ENCODE peak calls at places on chromosome 17, in ten cellular contexts. One of them, this sample, is unnamed.

GRCh38 chr17:75665981-75666380 is 973 bp downstream of the RECQL5 start:
- DNase-seq in thoracic aorta: no peak
- DNase-seq in stomach: no peak
- DNase-seq in spleen: peak
- DNase-seq in AG04450: no peak
- DNase-seq in endothelial cell: no peak
- DNase-seq in cardiac fibroblast: no peak
- DNase-seq in uterus: no peak
- DNase-seq in glutamatergic neuron: no peak
- DNase-seq in OCI-LY7: no peak
- DNase-seq in this sample: no peak

GRCh38 chr17:27458524-27458908 is 2.3 kb downstream of the KSR1 start:
- DNase-seq in thoracic aorta: no peak
- DNase-seq in stomach: no peak
- DNase-seq in spleen: no peak
- DNase-seq in AG04450: no peak
- DNase-seq in endothelial cell: no peak
- DNase-seq in cardiac fibroblast: no peak
- DNase-seq in uterus: no peak
- DNase-seq in glutamatergic neuron: no peak
- DNase-seq in OCI-LY7: no peak
- DNase-seq in this sample: no peak

GRCh38 chr17:82281502-82282238 is 8.2 kb upstream of the CSNK1D start:
- DNase-seq in thoracic aorta: no peak
- DNase-seq in stomach: peak
- DNase-seq in spleen: peak
- DNase-seq in AG04450: no peak
- DNase-seq in endothelial cell: no peak
- DNase-seq in cardiac fibroblast: peak
- DNase-seq in uterus: no peak
- DNase-seq in glutamatergic neuron: no peak
- DNase-seq in OCI-LY7: no peak
- DNase-seq in this sample: no peak

GRCh38 chr17:4177732-4178131 is 34.7 kb downstream of the CYB5D2 start:
- DNase-seq in thoracic aorta: no peak
- DNase-seq in stomach: no peak
- DNase-seq in spleen: no peak
- DNase-seq in AG04450: no peak
- DNase-seq in endothelial cell: no peak
- DNase-seq in cardiac fibroblast: no peak
- DNase-seq in uterus: no peak
- DNase-seq in glutamatergic neuron: no peak
- DNase-seq in OCI-LY7: no peak
- DNase-seq in this sample: no peak

GRCh38 chr17:64984776-64985521 is 65.7 kb upstream of the LRRC37A3 start:
- DNase-seq in thoracic aorta: no peak
- DNase-seq in stomach: no peak
- DNase-seq in spleen: no peak
- DNase-seq in AG04450: no peak
- DNase-seq in endothelial cell: no peak
- DNase-seq in cardiac fibroblast: peak
- DNase-seq in uterus: peak
- DNase-seq in glutamatergic neuron: no peak
- DNase-seq in OCI-LY7: peak
- DNase-seq in this sample: no peak

GRCh38 chr17:75069783-75070182 is 18.0 kb upstream of the SLC16A5 start:
- DNase-seq in thoracic aorta: no peak
- DNase-seq in stomach: peak
- DNase-seq in spleen: peak
- DNase-seq in AG04450: no peak
- DNase-seq in endothelial cell: no peak
- DNase-seq in cardiac fibroblast: peak
- DNase-seq in uterus: no peak
- DNase-seq in glutamatergic neuron: no peak
- DNase-seq in OCI-LY7: peak
- DNase-seq in this sample: no peak

GRCh38 chr17:65783845-65784334 is 222.4 kb upstream of the AXIN2 start:
- DNase-seq in thoracic aorta: no peak
- DNase-seq in stomach: no peak
- DNase-seq in spleen: no peak
- DNase-seq in AG04450: peak
- DNase-seq in endothelial cell: no peak
- DNase-seq in cardiac fibroblast: peak
- DNase-seq in uterus: peak
- DNase-seq in glutamatergic neuron: no peak
- DNase-seq in OCI-LY7: no peak
- DNase-seq in this sample: no peak

GRCh38 chr17:3976675-3977171 is 12.5 kb upstream of the ATP2A3 start:
- DNase-seq in thoracic aorta: peak
- DNase-seq in stomach: peak
- DNase-seq in spleen: peak
- DNase-seq in AG04450: no peak
- DNase-seq in endothelial cell: no peak
- DNase-seq in cardiac fibroblast: no peak
- DNase-seq in uterus: peak
- DNase-seq in glutamatergic neuron: no peak
- DNase-seq in OCI-LY7: no peak
- DNase-seq in this sample: no peak

GRCh38 chr17:79713391-79713790 is 17.4 kb upstream of the ENPP7 start:
- DNase-seq in thoracic aorta: no peak
- DNase-seq in stomach: no peak
- DNase-seq in spleen: no peak
- DNase-seq in AG04450: no peak
- DNase-seq in endothelial cell: no peak
- DNase-seq in cardiac fibroblast: no peak
- DNase-seq in uterus: no peak
- DNase-seq in glutamatergic neuron: no peak
- DNase-seq in OCI-LY7: no peak
- DNase-seq in this sample: no peak

GRCh38 chr17:79714746-79715145 is 16.0 kb upstream of the ENPP7 start:
- DNase-seq in thoracic aorta: no peak
- DNase-seq in stomach: no peak
- DNase-seq in spleen: peak
- DNase-seq in AG04450: no peak
- DNase-seq in endothelial cell: no peak
- DNase-seq in cardiac fibroblast: no peak
- DNase-seq in uterus: no peak
- DNase-seq in glutamatergic neuron: no peak
- DNase-seq in OCI-LY7: no peak
- DNase-seq in this sample: no peak

GRCh38 chr17:79714129-79714528 is 16.6 kb upstream of the ENPP7 start:
- DNase-seq in thoracic aorta: no peak
- DNase-seq in stomach: no peak
- DNase-seq in spleen: no peak
- DNase-seq in AG04450: no peak
- DNase-seq in endothelial cell: no peak
- DNase-seq in cardiac fibroblast: no peak
- DNase-seq in uterus: no peak
- DNase-seq in glutamatergic neuron: no peak
- DNase-seq in OCI-LY7: no peak
- DNase-seq in this sample: no peak

GRCh38 chr17:79715318-79716182 is 15.2 kb upstream of the ENPP7 start:
- DNase-seq in thoracic aorta: no peak
- DNase-seq in stomach: peak
- DNase-seq in spleen: peak
- DNase-seq in AG04450: no peak
- DNase-seq in endothelial cell: no peak
- DNase-seq in cardiac fibroblast: no peak
- DNase-seq in uterus: no peak
- DNase-seq in glutamatergic neuron: no peak
- DNase-seq in OCI-LY7: no peak
- DNase-seq in this sample: no peak

GRCh38 chr17:79716183-79716797 is 14.5 kb upstream of the ENPP7 start:
- DNase-seq in thoracic aorta: no peak
- DNase-seq in stomach: no peak
- DNase-seq in spleen: no peak
- DNase-seq in AG04450: no peak
- DNase-seq in endothelial cell: no peak
- DNase-seq in cardiac fibroblast: no peak
- DNase-seq in uterus: no peak
- DNase-seq in glutamatergic neuron: no peak
- DNase-seq in OCI-LY7: no peak
- DNase-seq in this sample: no peak
- TF ChIP-seq CTCF in thoracic aorta: no peak
- TF ChIP-seq CTCF in stomach: no peak
- TF ChIP-seq CTCF in spleen: no peak
- TF ChIP-seq CTCF in AG04450: no peak
- TF ChIP-seq CTCF in endothelial cell: no peak
- TF ChIP-seq CTCF in cardiac fibroblast: no peak
- TF ChIP-seq CTCF in uterus: no peak
- TF ChIP-seq CTCF in glutamatergic neuron: no peak
- TF ChIP-seq CTCF in OCI-LY7: no peak
- TF ChIP-seq CTCF in this sample: no peak

DNA sequence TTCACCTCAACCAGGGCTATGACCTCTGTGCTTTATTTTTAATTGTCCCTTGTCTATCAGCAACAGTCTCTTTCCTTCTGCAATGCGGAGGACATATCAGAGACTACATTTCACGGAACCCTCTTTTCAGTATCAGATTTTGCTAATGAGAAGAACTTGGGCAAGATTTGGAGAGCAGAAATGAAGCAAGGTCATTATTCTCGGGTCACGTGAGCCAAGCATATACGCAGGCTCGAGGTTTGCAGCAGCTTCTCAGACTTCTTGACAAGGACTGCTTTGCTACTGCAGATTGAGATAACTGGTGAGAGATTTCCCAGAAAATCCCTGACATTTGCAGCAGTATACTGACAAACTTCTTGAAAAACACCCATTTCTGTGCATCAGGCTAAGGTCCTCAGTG is 30.4 kb downstream of the ABCA10 start:
- DNase-seq in thoracic aorta: no peak
- DNase-seq in stomach: no peak
- DNase-seq in spleen: no peak
- DNase-seq in AG04450: no peak
- DNase-seq in endothelial cell: no peak
- DNase-seq in cardiac fibroblast: peak
- DNase-seq in uterus: no peak
- DNase-seq in glutamatergic neuron: no peak
- DNase-seq in OCI-LY7: no peak
- DNase-seq in this sample: no peak
- TF ChIP-seq CTCF in thoracic aorta: no peak
- TF ChIP-seq CTCF in stomach: no peak
- TF ChIP-seq CTCF in spleen: no peak
- TF ChIP-seq CTCF in AG04450: no peak
- TF ChIP-seq CTCF in endothelial cell: no peak
- TF ChIP-seq CTCF in cardiac fibroblast: no peak
- TF ChIP-seq CTCF in uterus: no peak
- TF ChIP-seq CTCF in glutamatergic neuron: no peak
- TF ChIP-seq CTCF in OCI-LY7: no peak
- TF ChIP-seq CTCF in this sample: no peak

GRCh38 chr17:13004336-13004735 is 13.5 kb downstream of the ELAC2 start:
- DNase-seq in thoracic aorta: no peak
- DNase-seq in stomach: no peak
- DNase-seq in spleen: no peak
- DNase-seq in AG04450: no peak
- DNase-seq in endothelial cell: no peak
- DNase-seq in cardiac fibroblast: no peak
- DNase-seq in uterus: no peak
- DNase-seq in glutamatergic neuron: no peak
- DNase-seq in OCI-LY7: no peak
- DNase-seq in this sample: no peak

GRCh38 chr17:13001991-13002615 is 15.7 kb downstream of the ELAC2 start:
- DNase-seq in thoracic aorta: no peak
- DNase-seq in stomach: no peak
- DNase-seq in spleen: no peak
- DNase-seq in AG04450: no peak
- DNase-seq in endothelial cell: no peak
- DNase-seq in cardiac fibroblast: peak
- DNase-seq in uterus: no peak
- DNase-seq in glutamatergic neuron: no peak
- DNase-seq in OCI-LY7: no peak
- DNase-seq in this sample: no peak

GRCh38 chr17:13002761-13003453 is 14.9 kb downstream of the ELAC2 start:
- DNase-seq in thoracic aorta: peak
- DNase-seq in stomach: peak
- DNase-seq in spleen: no peak
- DNase-seq in AG04450: peak
- DNase-seq in endothelial cell: peak
- DNase-seq in cardiac fibroblast: peak
- DNase-seq in uterus: peak
- DNase-seq in glutamatergic neuron: peak
- DNase-seq in OCI-LY7: peak
- DNase-seq in this sample: peak

GRCh38 chr17:13003927-13004326 is 13.9 kb downstream of the ELAC2 start:
- DNase-seq in thoracic aorta: no peak
- DNase-seq in stomach: no peak
- DNase-seq in spleen: no peak
- DNase-seq in AG04450: no peak
- DNase-seq in endothelial cell: no peak
- DNase-seq in cardiac fibroblast: no peak
- DNase-seq in uterus: no peak
- DNase-seq in glutamatergic neuron: no peak
- DNase-seq in OCI-LY7: no peak
- DNase-seq in this sample: no peak

GRCh38 chr17:13003454-13003851 is 14.4 kb downstream of the ELAC2 start:
- DNase-seq in thoracic aorta: no peak
- DNase-seq in stomach: no peak
- DNase-seq in spleen: peak
- DNase-seq in AG04450: no peak
- DNase-seq in endothelial cell: no peak
- DNase-seq in cardiac fibroblast: no peak
- DNase-seq in uterus: no peak
- DNase-seq in glutamatergic neuron: no peak
- DNase-seq in OCI-LY7: no peak
- DNase-seq in this sample: no peak
- TF ChIP-seq CTCF in thoracic aorta: no peak
- TF ChIP-seq CTCF in stomach: no peak
- TF ChIP-seq CTCF in spleen: no peak
- TF ChIP-seq CTCF in AG04450: no peak
- TF ChIP-seq CTCF in endothelial cell: peak
- TF ChIP-seq CTCF in cardiac fibroblast: no peak
- TF ChIP-seq CTCF in uterus: no peak
- TF ChIP-seq CTCF in glutamatergic neuron: peak
- TF ChIP-seq CTCF in OCI-LY7: no peak
- TF ChIP-seq CTCF in this sample: no peak

GRCh38 chr17:80339118-80339517 is 75.8 kb upstream of the ENDOV start:
- DNase-seq in thoracic aorta: no peak
- DNase-seq in stomach: no peak
- DNase-seq in spleen: peak
- DNase-seq in AG04450: no peak
- DNase-seq in endothelial cell: no peak
- DNase-seq in cardiac fibroblast: no peak
- DNase-seq in uterus: no peak
- DNase-seq in glutamatergic neuron: no peak
- DNase-seq in OCI-LY7: no peak
- DNase-seq in this sample: no peak

GRCh38 chr17:80339731-80340456 is 75.1 kb upstream of the ENDOV start:
- DNase-seq in thoracic aorta: no peak
- DNase-seq in stomach: no peak
- DNase-seq in spleen: peak
- DNase-seq in AG04450: no peak
- DNase-seq in endothelial cell: no peak
- DNase-seq in cardiac fibroblast: no peak
- DNase-seq in uterus: no peak
- DNase-seq in glutamatergic neuron: no peak
- DNase-seq in OCI-LY7: no peak
- DNase-seq in this sample: no peak

GRCh38 chr17:80331820-80332219 is 71.2 kb downstream of the RNF213 start:
- DNase-seq in thoracic aorta: no peak
- DNase-seq in stomach: no peak
- DNase-seq in spleen: no peak
- DNase-seq in AG04450: no peak
- DNase-seq in endothelial cell: no peak
- DNase-seq in cardiac fibroblast: no peak
- DNase-seq in uterus: no peak
- DNase-seq in glutamatergic neuron: no peak
- DNase-seq in OCI-LY7: no peak
- DNase-seq in this sample: no peak

GRCh38 chr17:80337195-80337895 is 76.7 kb downstream of the RNF213 start:
- DNase-seq in thoracic aorta: no peak
- DNase-seq in stomach: no peak
- DNase-seq in spleen: peak
- DNase-seq in AG04450: no peak
- DNase-seq in endothelial cell: no peak
- DNase-seq in cardiac fibroblast: no peak
- DNase-seq in uterus: no peak
- DNase-seq in glutamatergic neuron: no peak
- DNase-seq in OCI-LY7: no peak
- DNase-seq in this sample: no peak
- TF ChIP-seq CTCF in thoracic aorta: no peak
- TF ChIP-seq CTCF in stomach: no peak
- TF ChIP-seq CTCF in spleen: no peak
- TF ChIP-seq CTCF in AG04450: no peak
- TF ChIP-seq CTCF in endothelial cell: no peak
- TF ChIP-seq CTCF in cardiac fibroblast: no peak
- TF ChIP-seq CTCF in uterus: no peak
- TF ChIP-seq CTCF in glutamatergic neuron: no peak
- TF ChIP-seq CTCF in OCI-LY7: no peak
- TF ChIP-seq CTCF in this sample: no peak